ENCODE peak calls at places on chromosome 18, in nine cellular contexts. Y is T-helper 22 cell; L is spleen; A is activated T-helper 1 cell treated with Interleukin-2 at 50 U/mL for 16 hours; C is AG08396; P is CD8-positive, alpha-beta memory T cell; O is HuH-7.5; X is NCI-H446 treated with DMSO at 0.1 percent for 48 hours; B is activated naive CD8-positive, alpha-beta T cell treated with anti-CD3 and anti-CD28 coated beads, Interleukin-2, amount 50 U/mL, for 24 hours. H is an unnamed sample.

GRCh38 chr18:58117685-58118403 is 73.8 kb downstream of the NEDD4L start:
- DNase-seq in X (peak; percentile 2), O (peak; percentile 38), Y (no peak), L (no peak), C (peak; percentile 75), P (no peak), B (no peak), A (no peak), H (no peak)

GRCh38 chr18:37242091-37242490 is 323.5 kb downstream of the CELF4 start:
- DNase-seq in C (no peak), O (no peak), B (no peak), Y (no peak), P (no peak), A (no peak), X (no peak), L (peak; percentile 49), H (no peak)

GRCh38 chr18:10239138-10239537 is 215.3 kb upstream of the APCDD1 start:
- DNase-seq in A (no peak), O (no peak), Y (no peak), X (no peak), C (peak; percentile 18), P (no peak), L (no peak), B (no peak), H (no peak)

GRCh38 chr18:58087928-58088722 is 44.1 kb downstream of the NEDD4L start:
- DNase-seq in A (no peak), X (no peak), P (no peak), O (no peak), C (no peak), L (no peak), B (no peak), Y (no peak), H (no peak)

GRCh38 chr18:35458677-35459441 is 38.9 kb downstream of the INO80C start:
- DNase-seq in L (peak; percentile 86), P (no peak), O (peak; percentile 48), X (no peak), B (no peak), A (no peak), C (peak; percentile 62), Y (no peak), H (peak; percentile 77)

GRCh38 chr18:70296289-70296688 is 7.4 kb downstream of the SOCS6 start:
- DNase-seq in B (no peak), C (no peak), X (no peak), L (no peak), P (no peak), Y (no peak), A (no peak), O (no peak), H (no peak)

GRCh38 chr18:31439807-31440325 is 7.7 kb upstream of the DSG3 start:
- DNase-seq in C (no peak), P (no peak), L (no peak), X (no peak), O (no peak), Y (no peak), B (no peak), A (no peak), H (no peak)

GRCh38 chr18:73047688-73048087 is 179.9 kb upstream of the NETO1 start:
- DNase-seq in X (no peak), O (no peak), B (no peak), L (no peak), P (no peak), A (no peak), C (no peak), Y (no peak), H (no peak)

GRCh38 chr18:3449702-3450357 is at the start of gene TGIF1:
- DNase-seq in B (peak; percentile 60), O (peak; percentile 64), C (peak; percentile 58), X (peak; percentile 68), A (peak; percentile 23), P (peak; percentile 28), Y (peak; percentile 11), L (peak; percentile 93), H (peak; percentile 75)

GRCh38 chr18:9913151-9913525 is 678 bp upstream of the VAPA start:
- DNase-seq in Y (no peak), C (no peak), P (no peak), A (no peak), L (no peak), X (no peak), B (no peak), O (no peak), H (no peak)

GRCh38 chr18:6920099-6920955 is 190.8 kb downstream of the ARHGAP28 start:
- DNase-seq in X (peak; percentile 0), C (peak; percentile 80), B (peak; percentile 31), Y (no peak), P (no peak), O (peak; percentile 31), L (no peak), A (no peak), H (peak; percentile 80)

GRCh38 chr18:13620818-13621445 is 105.4 kb downstream of the FAM210A start:
- DNase-seq in A (no peak), O (no peak), B (no peak), L (peak; percentile 71), P (no peak), Y (no peak), X (no peak), C (no peak), H (no peak)

GRCh38 chr18:7562491-7562890 is 4.6 kb upstream of the PTPRM start:
- DNase-seq in L (no peak), X (no peak), Y (no peak), B (no peak), A (no peak), O (no peak), C (no peak), P (no peak), H (no peak)

GRCh38 chr18:78873916-78874505 is 105.6 kb upstream of the SALL3 start:
- DNase-seq in P (no peak), Y (no peak), X (no peak), A (no peak), O (no peak), B (no peak), L (no peak), C (no peak), H (no peak)

GRCh38 chr18:76528477-76529432 is 33.7 kb upstream of the ZNF516 start:
- DNase-seq in C (peak; percentile 33), A (no peak), P (no peak), B (peak; percentile 32), Y (no peak), X (no peak), L (peak; percentile 61), O (no peak), H (peak; percentile 17)

GRCh38 chr18:47480166-47480565 is 228.7 kb upstream of the SKOR2 start:
- DNase-seq in P (no peak), O (no peak), Y (no peak), A (no peak), X (no peak), C (no peak), B (no peak), L (no peak), H (no peak)

GRCh38 chr18:79378416-79379250 is 17.1 kb upstream of the NFATC1 start:
- DNase-seq in L (peak; percentile 95), P (peak; percentile 79), O (no peak), A (peak; percentile 67), Y (peak; percentile 64), X (no peak), C (peak; percentile 85), B (peak; percentile 87), H (peak; percentile 97)

GRCh38 chr18:22552254-22552653 is 134.5 kb upstream of the CTAGE1 start:
- DNase-seq in P (no peak), L (no peak), Y (no peak), X (no peak), C (no peak), O (no peak), B (no peak), A (no peak), H (no peak)

GRCh38 chr18:63708650-63709049 is 5.9 kb downstream of the SERPINB11 start:
- DNase-seq in O (no peak), X (no peak), Y (no peak), C (peak; percentile 29), B (no peak), A (no peak), L (no peak), P (no peak), H (no peak)

GRCh38 chr18:2971741-2972552 is 41.0 kb downstream of the LPIN2 start:
- DNase-seq in B (peak; percentile 69), O (no peak), X (no peak), Y (peak; percentile 60), L (peak; percentile 93), C (no peak), P (peak; percentile 51), A (peak; percentile 50), H (no peak)

GRCh38 chr18:48815581-48816324 is 135.0 kb downstream of the SMAD7 start:
- DNase-seq in A (no peak), X (no peak), C (no peak), O (no peak), L (peak; percentile 21), P (no peak), Y (no peak), B (no peak), H (no peak)

GRCh38 chr18:3486514-3486913 is 36.5 kb downstream of the TGIF1 start:
- DNase-seq in P (no peak), O (no peak), X (no peak), L (peak; percentile 77), B (no peak), Y (no peak), A (no peak), C (no peak), H (no peak)

GRCh38 chr18:79139206-79139605 is 70.0 kb downstream of the ATP9B start:
- DNase-seq in L (no peak), Y (peak; percentile 25), X (no peak), B (no peak), O (no peak), P (peak; percentile 16), C (no peak), A (no peak), H (no peak)

GRCh38 chr18:77164026-77164425 is 31.4 kb upstream of the MBP start:
- DNase-seq in X (no peak), L (no peak), C (no peak), P (no peak), B (no peak), O (no peak), Y (no peak), A (no peak), H (no peak)

H was measured in endothelial cell.